ENCODE peak calls at places on chromosomes 6 and 20, in eight cellular contexts. F is HepG2, Q is upper lobe of left lung, H is K562, T is HCT116, R is GM12878, W is GM23338, E is Panc1. K is an unnamed sample.
A peak's percentile ranks its signal among the peaks of the same experiment; 100 is the strongest.

GRCh38 chr6:30645989-30646388 is 944 bp upstream of the C6orf136 start:
- ATAC-seq in F (no peak), Q (no peak), H (peak; percentile 12), T (no peak), R (no peak), W (no peak), E (no peak), K (no peak)

GRCh38 chr20:8212286-8212685 is 80.2 kb downstream of the PLCB1 start:
- ATAC-seq in F (no peak), Q (no peak), H (no peak), T (no peak), R (peak; percentile 30), W (no peak), E (no peak), K (no peak)

GRCh38 chr6:11785449-11785951 is 6.9 kb upstream of the ADTRP start:
- ATAC-seq in F (no peak), Q (no peak), H (peak; percentile 53), T (no peak), R (peak; percentile 85), W (no peak), E (no peak), K (no peak)

GRCh38 chr6:93566285-93566684 is 146.9 kb upstream of the EPHA7 start:
- ATAC-seq in F (no peak), Q (no peak), H (no peak), T (no peak), R (no peak), W (no peak), E (no peak), K (peak; percentile 79)

GRCh38 chr6:110020888-110021287 is 42.8 kb downstream of the GPR6 start:
- ATAC-seq in F (no peak), Q (no peak), H (no peak), T (no peak), R (peak; percentile 33), W (no peak), E (no peak), K (no peak)

GRCh38 chr6:47116616-47117015 is 74.5 kb upstream of the ADGRF1 start:
- ATAC-seq in F (no peak), Q (no peak), H (peak; percentile 28), T (no peak), R (no peak), W (no peak), E (no peak), K (no peak)

GRCh38 chr6:111030008-111031006 is 48.5 kb downstream of the RPF2 start:
- ATAC-seq in F (peak; percentile 72), Q (peak; percentile 34), H (no peak), T (no peak), R (no peak), W (peak; percentile 24), E (peak; percentile 49), K (peak; percentile 61)

GRCh38 chr6:8065519-8065911 is 1.3 kb upstream of the BLOC1S5 start:
- ATAC-seq in F (no peak), Q (no peak), H (no peak), T (no peak), R (peak; percentile 43), W (no peak), E (no peak), K (no peak)

GRCh38 chr6:154509421-154510143 is 903 bp downstream of the CNKSR3 start:
- ATAC-seq in F (peak; percentile 45), Q (peak; percentile 30), H (peak; percentile 41), T (peak; percentile 21), R (peak; percentile 52), W (peak; percentile 20), E (peak; percentile 33), K (peak; percentile 9)

GRCh38 chr6:160260283-160261119 is 1.9 kb upstream of the SLC22A2 start:
- ATAC-seq in F (no peak), Q (no peak), H (no peak), T (no peak), R (peak; percentile 54), W (no peak), E (no peak), K (no peak)

GRCh38 chr6:8219352-8219943 is 117.1 kb upstream of the EEF1E1 start:
- ATAC-seq in F (peak; percentile 69), Q (no peak), H (peak; percentile 95), T (peak; percentile 78), R (peak; percentile 84), W (peak; percentile 65), E (peak; percentile 91), K (no peak)

GRCh38 chr20:34549291-34549928 is 9.1 kb upstream of the MAP1LC3A start:
- ATAC-seq in F (peak; percentile 41), Q (peak; percentile 51), H (peak; percentile 50), T (peak; percentile 66), R (peak; percentile 57), W (peak; percentile 86), E (no peak), K (no peak)

GRCh38 chr6:108594640-108595039 is 33.9 kb downstream of the FOXO3 start:
- ATAC-seq in F (no peak), Q (no peak), H (no peak), T (no peak), R (no peak), W (peak; percentile 27), E (no peak), K (no peak)

GRCh38 chr20:25318471-25319240 is 70.8 kb downstream of the PYGB start:
- ATAC-seq in F (no peak), Q (peak; percentile 12), H (no peak), T (no peak), R (peak; percentile 94), W (no peak), E (no peak), K (no peak)

GRCh38 chr6:4611441-4612129 is 164.6 kb upstream of the CDYL start:
- ATAC-seq in F (no peak), Q (no peak), H (no peak), T (no peak), R (no peak), W (no peak), E (no peak), K (peak; percentile 68)

GRCh38 chr20:54108817-54109216 is 38.4 kb upstream of the BCAS1 start:
- ATAC-seq in F (no peak), Q (no peak), H (no peak), T (no peak), R (no peak), W (no peak), E (no peak), K (no peak)

GRCh38 chr6:109188115-109188411 is 92.8 kb downstream of the CEP57L1 start:
- ATAC-seq in F (no peak), Q (no peak), H (peak; percentile 30), T (peak; percentile 47), R (no peak), W (no peak), E (peak; percentile 36), K (no peak)

GRCh38 chr20:44324343-44324742 is 12.5 kb upstream of the R3HDML start:
- ATAC-seq in F (peak; percentile 54), Q (no peak), H (no peak), T (peak; percentile 64), R (no peak), W (peak; percentile 14), E (peak; percentile 71), K (no peak)

GRCh38 chr20:49230575-49231211 is 11.5 kb downstream of the DDX27 start:
- ATAC-seq in F (no peak), Q (no peak), H (no peak), T (no peak), R (peak; percentile 75), W (no peak), E (no peak), K (peak; percentile 53)
- TF ChIP-seq POLR2AphosphoS5 in F (no peak), Q (no peak), H (no peak), T (no peak), R (no peak), W (no peak), E (no peak), K (no peak)

GRCh38 chr6:165663283-165663735 is 268 bp upstream of the PDE10A start:
- ATAC-seq in F (peak; percentile 18), Q (no peak), H (no peak), T (no peak), R (peak; percentile 27), W (peak; percentile 17), E (peak; percentile 47), K (peak; percentile 9)
- H3K4me3 ChIP-seq in F (no peak overlapping the region), Q (peak overlapping the region; percentile 61), H (no peak overlapping the region), T (no peak overlapping the region), R (no peak overlapping the region), W (peak overlapping the region; percentile 71), E (peak overlapping the region; percentile 91), K (peak overlapping the region; percentile 37)

GRCh38 chr6:1724616-1725015 is 114.9 kb downstream of the FOXC1 start:
- ATAC-seq in F (peak; percentile 62), Q (peak; percentile 91), H (no peak), T (peak; percentile 100), R (no peak), W (peak; percentile 29), E (peak; percentile 48), K (peak; percentile 77)
- TF ChIP-seq POLR2AphosphoS5 in F (no peak), Q (peak; percentile 75), H (no peak), T (peak; percentile 57), R (no peak), W (no peak), E (no peak), K (no peak)

DNA sequence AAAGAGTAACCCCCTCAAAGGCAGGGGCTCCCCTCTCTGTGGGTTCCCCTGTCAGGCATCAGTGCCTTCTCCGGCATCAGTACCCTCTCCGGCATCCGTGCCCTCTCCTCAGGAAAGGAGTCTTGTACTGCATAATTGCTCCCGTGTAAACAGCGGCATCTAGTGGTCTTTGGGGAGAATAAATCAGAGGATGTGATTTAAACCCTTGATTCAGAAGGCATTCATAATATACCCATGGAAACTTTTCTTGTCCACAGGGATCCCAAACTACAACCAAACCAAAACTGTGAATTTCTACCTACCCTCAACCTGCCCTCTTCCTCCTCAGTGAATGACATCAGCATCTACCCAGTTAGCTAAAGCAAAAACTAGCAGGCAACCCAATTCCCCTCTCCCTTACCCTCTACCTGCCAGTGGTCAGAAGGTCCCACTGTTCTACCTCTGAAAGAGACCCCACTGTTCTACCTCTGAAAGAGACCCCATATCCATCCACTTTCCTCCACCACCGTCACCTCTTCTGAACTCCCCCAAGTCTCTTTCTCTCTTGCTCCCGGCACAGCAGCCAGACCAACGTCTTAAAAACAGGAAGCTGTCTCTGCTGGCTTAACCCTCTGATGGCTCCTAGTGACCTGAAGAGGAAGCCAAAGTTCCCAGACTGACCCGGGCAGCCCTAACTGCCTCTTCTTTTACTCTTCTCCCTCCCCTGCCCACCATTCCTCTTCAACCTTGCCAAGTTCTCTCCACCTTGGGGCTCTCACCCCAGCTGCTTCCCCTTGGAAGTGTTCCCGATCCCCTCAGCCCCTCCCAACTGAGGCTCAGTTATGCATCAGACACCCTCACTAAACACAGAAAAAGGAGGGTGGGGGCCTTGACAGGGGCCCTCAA is 27.2 kb downstream of the UBE2V1 start:
- ATAC-seq in F (peak; percentile 87), Q (peak; percentile 85), H (peak; percentile 87), T (peak; percentile 84), R (peak; percentile 95), W (peak; percentile 89), E (peak; percentile 88), K (peak; percentile 73)
- H3K4me3 ChIP-seq in F (no peak overlapping the region), Q (peak overlapping the region; percentile 34), H (no peak overlapping the region), T (no peak overlapping the region), R (no peak overlapping the region), W (peak overlapping the region; percentile 2), E (peak overlapping the region; percentile 19), K (peak overlapping the region; percentile 17)

DNA sequence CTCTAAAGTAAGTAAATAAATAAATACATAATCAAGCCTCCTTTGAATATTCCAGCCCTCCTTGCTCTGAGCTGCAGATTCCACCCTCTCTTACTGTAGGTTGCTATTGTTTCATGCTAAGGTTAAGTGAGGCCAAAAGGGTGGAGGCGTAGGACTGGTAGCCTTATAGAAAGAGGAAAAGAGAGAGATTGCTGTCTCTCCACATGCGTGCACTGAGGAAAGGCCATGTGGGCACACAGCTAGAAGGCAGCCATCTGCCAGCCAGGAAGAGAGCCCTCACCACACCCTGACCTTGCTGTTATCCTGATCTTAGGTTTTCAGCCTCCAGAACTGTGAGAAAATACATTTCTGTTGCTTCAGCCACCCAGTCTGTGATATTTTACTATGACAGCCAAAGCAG is 87.4 kb upstream of the SHLD1 start:
- ATAC-seq in F (peak; percentile 16), Q (peak; percentile 32), H (no peak), T (no peak), R (no peak), W (no peak), E (no peak), K (no peak)
- TF ChIP-seq POLR2AphosphoS5 in F (no peak), Q (no peak), H (no peak), T (no peak), R (no peak), W (no peak), E (no peak), K (no peak)